ENCODE peak calls at places on chromosomes 12 and 14, in ten cellular contexts. N, R, I, L, B, F, D, U, W and E are unnamed samples. For H3K4me1 and H3K9me3, the result is how much of the 10 kb centered on the place peaks cover.

GRCh38 chr12:30692470-30692869 is 3.2 kb downstream of the IPO8 start:
- DNase-seq in N (no peak), R (peak), I (peak), L (no peak), B (no peak), F (no peak), D (no peak), U (no peak), W (no peak), E (no peak)

GRCh38 chr12:57864382-57864781 is 17.9 kb upstream of the CTDSP2 start:
- DNase-seq in N (no peak), R (no peak), I (no peak), L (no peak), B (no peak), F (no peak), D (no peak), U (no peak), W (no peak), E (no peak)

GRCh38 chr14:89307409-89307808 is 109.6 kb downstream of the FOXN3 start:
- DNase-seq in N (no peak), R (no peak), I (no peak), L (no peak), B (no peak), F (no peak), D (peak), U (no peak), W (no peak), E (no peak)

GRCh38 chr14:93009471-93010117 is 86.6 kb downstream of the CHGA start:
- DNase-seq in N (peak), R (no peak), I (no peak), L (no peak), B (no peak), F (no peak), D (no peak), U (no peak), W (no peak), E (no peak)

GRCh38 chr12:6703631-6704030 is 3.0 kb upstream of the PIANP start:
- DNase-seq in N (no peak), R (no peak), I (no peak), L (no peak), B (no peak), F (no peak), D (peak), U (no peak), W (no peak), E (no peak)

GRCh38 chr12:6635856-6636521 is at the start of gene LPAR5:
- DNase-seq in N (peak), R (no peak), I (peak), L (no peak), B (no peak), F (peak), D (peak), U (peak), W (peak), E (peak)

GRCh38 chr14:94117856-94118255 is 7.3 kb downstream of the IFI27 start:
- DNase-seq in N (no peak), R (no peak), I (no peak), L (no peak), B (peak), F (no peak), D (no peak), U (no peak), W (peak), E (no peak)

GRCh38 chr14:35766700-35767082 is 42.4 kb downstream of the RALGAPA1 start:
- DNase-seq in N (no peak), R (no peak), I (no peak), L (no peak), B (no peak), F (peak), D (no peak), U (no peak), W (no peak), E (no peak)

GRCh38 chr12:7130791-7131501 is 775 bp downstream of the CLSTN3 start:
- DNase-seq in N (no peak), R (peak), I (peak), L (no peak), B (peak), F (peak), D (peak), U (no peak), W (peak), E (peak)

GRCh38 chr12:110661337-110661972 is 27.5 kb downstream of the HVCN1 start:
- DNase-seq in N (peak), R (no peak), I (no peak), L (no peak), B (no peak), F (peak), D (peak), U (no peak), W (peak), E (peak)

GRCh38 chr12:100348657-100349454 is 8.0 kb upstream of the SLC17A8 start:
- DNase-seq in N (no peak), R (peak), I (peak), L (no peak), B (no peak), F (no peak), D (peak), U (peak), W (no peak), E (no peak)

GRCh38 chr14:104096751-104097700 is 11.5 kb downstream of the ASPG start:
- DNase-seq in N (no peak), R (no peak), I (peak), L (no peak), B (no peak), F (no peak), D (peak), U (no peak), W (no peak), E (peak)

GRCh38 chr12:56518570-56518969 is 3.0 kb upstream of the RBMS2 start:
- DNase-seq in N (no peak), R (peak), I (peak), L (no peak), B (no peak), F (no peak), D (no peak), U (peak), W (no peak), E (no peak)

GRCh38 chr14:23550827-23551265 is 719 bp downstream of the ZFHX2 start:
- DNase-seq in N (no peak), R (peak), I (no peak), L (no peak), B (no peak), F (no peak), D (no peak), U (no peak), W (no peak), E (peak)

GRCh38 chr12:120115692-120116442 is 686 bp downstream of the RAB35 start:
- DNase-seq in N (no peak), R (peak), I (peak), L (no peak), B (peak), F (no peak), D (peak), U (peak), W (no peak), E (peak)

GRCh38 chr12:26090853-26091510 is 33.9 kb downstream of the BHLHE41 start:
- DNase-seq in N (no peak), R (no peak), I (peak), L (no peak), B (no peak), F (no peak), D (no peak), U (peak), W (no peak), E (no peak)

GRCh38 chr14:23494223-23494622 is 24.7 kb downstream of the NGDN start:
- DNase-seq in N (no peak), R (peak), I (no peak), L (peak), B (no peak), F (no peak), D (no peak), U (no peak), W (no peak), E (no peak)

GRCh38 chr12:52358575-52359350 is 8.5 kb downstream of the KRT85 start:
- DNase-seq in N (no peak), R (no peak), I (peak), L (no peak), B (no peak), F (peak), D (peak), U (no peak), W (no peak), E (no peak)

GRCh38 chr14:75141967-75142366 is 15.1 kb upstream of the NEK9 start:
- DNase-seq in N (no peak), R (peak), I (peak), L (no peak), B (no peak), F (peak), D (peak), U (peak), W (no peak), E (no peak)

GRCh38 chr12:25550186-25550585 is 2.9 kb downstream of the LMNTD1 start:
- DNase-seq in N (no peak), R (no peak), I (no peak), L (no peak), B (no peak), F (no peak), D (no peak), U (peak), W (no peak), E (no peak)

GRCh38 chr14:99077076-99077843 is 194.7 kb downstream of the BCL11B start:
- DNase-seq in N (no peak), R (no peak), I (no peak), L (no peak), B (no peak), F (no peak), D (no peak), U (peak), W (no peak), E (no peak)

GRCh38 chr12:212799-213526 is 994 bp downstream of the SLC6A12 start:
- DNase-seq in N (no peak), R (peak), I (no peak), L (no peak), B (peak), F (no peak), D (no peak), U (no peak), W (peak), E (no peak)

GRCh38 chr14:75182820-75183219 is 6.4 kb upstream of the TMED10 start:
- DNase-seq in N (peak), R (peak), I (no peak), L (no peak), B (no peak), F (no peak), D (no peak), U (peak), W (no peak), E (no peak)

GRCh38 chr14:76901171-76902055 is 75.2 kb downstream of the LRRC74A start:
- DNase-seq in N (no peak), R (no peak), I (no peak), L (no peak), B (no peak), F (no peak), D (no peak), U (peak), W (no peak), E (no peak)

GRCh38 chr12:95322335-95322734 is 104.7 kb downstream of the VEZT start:
- DNase-seq in N (no peak), R (no peak), I (no peak), L (no peak), B (no peak), F (no peak), D (no peak), U (no peak), W (no peak), E (no peak)

GRCh38 chr12:74021937-74022336 is 515.7 kb upstream of the ATXN7L3B start:
- DNase-seq in N (no peak), R (peak), I (peak), L (peak), B (peak), F (no peak), D (peak), U (peak), W (peak), E (peak)

GRCh38 chr12:110002691-110003515 is 3.7 kb downstream of the ANKRD13A start:
- DNase-seq in N (no peak), R (no peak), I (peak), L (no peak), B (no peak), F (no peak), D (no peak), U (peak), W (no peak), E (no peak)

GRCh38 chr14:37369446-37369845 is 171.7 kb downstream of the MIPOL1 start:
- DNase-seq in N (no peak), R (no peak), I (no peak), L (no peak), B (no peak), F (no peak), D (no peak), U (no peak), W (no peak), E (no peak)

GRCh38 chr14:23137221-23138172 is 18.4 kb upstream of the CEBPE start:
- DNase-seq in N (no peak), R (no peak), I (no peak), L (no peak), B (no peak), F (no peak), D (no peak), U (peak), W (peak), E (no peak)

GRCh38 chr12:44015333-44015941 is 179.6 kb downstream of the TMEM117 start:
- DNase-seq in N (no peak), R (peak), I (peak), L (peak), B (no peak), F (no peak), D (peak), U (peak), W (no peak), E (no peak)

GRCh38 chr14:96567289-96567899 is 65.2 kb downstream of the PAPOLA start:
- DNase-seq in N (no peak), R (peak), I (peak), L (no peak), B (no peak), F (no peak), D (peak), U (no peak), W (no peak), E (no peak)

GRCh38 chr14:47442206-47442605 is 233.2 kb downstream of the MDGA2 start:
- DNase-seq in N (no peak), R (peak), I (peak), L (peak), B (no peak), F (no peak), D (no peak), U (peak), W (no peak), E (no peak)

GRCh38 chr12:90368081-90368480 is 586.9 kb downstream of the CCER1 start:
- DNase-seq in N (no peak), R (no peak), I (no peak), L (no peak), B (no peak), F (no peak), D (no peak), U (no peak), W (no peak), E (no peak)

DNA sequence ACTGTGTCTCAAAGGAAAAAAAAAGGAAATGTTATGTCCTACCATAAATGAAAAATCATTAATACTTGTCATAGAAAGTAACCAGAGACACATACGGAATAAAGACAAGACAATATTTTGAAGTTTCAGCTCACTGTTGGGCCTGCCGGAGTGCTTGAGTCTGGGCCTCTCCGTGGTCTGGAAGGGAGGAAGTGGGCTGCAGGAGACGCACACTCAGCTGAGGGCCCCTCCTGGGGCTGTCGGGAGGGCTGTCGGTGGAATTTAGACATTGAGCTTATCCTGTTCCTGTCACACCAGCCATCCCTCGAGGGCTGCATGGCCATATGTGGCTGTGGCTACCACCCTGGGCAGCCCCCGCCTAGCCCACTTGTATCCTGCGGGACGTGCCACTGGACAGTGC is 80.6 kb downstream of the DDX51 start:
- DNase-seq in N (no peak), R (no peak), I (no peak), L (no peak), B (no peak), F (no peak), D (no peak), U (no peak), W (no peak), E (no peak)
- H3K4me1 ChIP-seq in N (under half), R (under half), I (under half), L (under half), B (under half), F (under half), D (under half), U (under half), W (under half), E (under half)

GRCh38 chr12:124474709-124475108 is 92.7 kb downstream of the NCOR2 start:
- DNase-seq in N (no peak), R (no peak), I (no peak), L (no peak), B (no peak), F (no peak), D (no peak), U (no peak), W (no peak), E (no peak)
- H3K9me3 ChIP-seq in N (under half), R (under half), I (under half), L (under half), B (under half), F (under half), D (under half), U (under half), W (under half), E (under half)

DNA sequence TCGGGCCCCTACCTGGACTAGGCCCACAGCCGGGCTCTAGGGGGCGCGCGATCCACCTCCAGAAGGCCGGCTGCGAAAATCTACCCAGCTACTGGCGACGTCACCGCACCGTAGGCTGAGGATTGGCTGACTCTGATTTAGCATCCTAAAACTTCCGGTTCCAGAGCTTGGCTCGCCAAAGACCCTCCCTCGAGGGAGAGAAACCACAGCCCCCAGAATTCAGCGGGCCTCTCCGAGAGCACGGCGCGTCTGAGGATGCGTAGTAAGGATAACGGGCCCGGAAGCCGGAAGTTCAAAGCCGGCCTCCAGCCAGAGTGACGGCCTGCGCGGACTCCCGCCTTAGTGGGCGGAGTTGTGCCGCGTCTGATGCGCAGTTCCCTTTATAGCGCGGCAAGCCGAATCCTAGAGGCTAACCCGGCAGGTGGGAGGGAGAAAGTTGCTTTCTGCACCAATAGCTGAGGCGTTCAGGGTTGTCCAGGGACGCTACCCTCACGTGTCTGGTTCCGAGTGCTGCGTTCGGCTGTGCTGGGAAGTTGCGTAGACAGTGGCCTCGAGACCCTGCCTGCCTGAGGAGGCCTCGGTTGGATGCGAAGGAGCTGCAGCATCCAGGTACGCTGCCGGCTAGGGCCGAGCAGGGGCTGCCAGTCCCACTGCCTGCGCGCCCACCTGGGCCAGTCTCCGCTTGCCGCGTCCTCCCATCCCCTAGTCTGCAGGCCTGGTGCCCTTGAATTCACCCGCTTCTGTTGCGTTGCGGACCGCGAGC is at the start of gene COX14:
- DNase-seq in N (peak), R (peak), I (peak), L (peak), B (peak), F (peak), D (peak), U (peak), W (peak), E (peak)
- H3K4me1 ChIP-seq in N (half or more), R (under half), I (under half), L (under half), B (under half), F (under half), D (under half), U (under half), W (under half), E (half or more)

GRCh38 chr12:34406228-34406995 is 384.1 kb downstream of the ALG10 start:
- DNase-seq in N (peak), R (no peak), I (no peak), L (no peak), B (peak), F (no peak), D (no peak), U (no peak), W (peak), E (peak)

GRCh38 chr12:34407813-34408212 is 385.5 kb downstream of the ALG10 start:
- DNase-seq in N (no peak), R (no peak), I (no peak), L (no peak), B (no peak), F (no peak), D (no peak), U (no peak), W (no peak), E (no peak)

GRCh38 chr12:34405286-34406227 is 383.3 kb downstream of the ALG10 start:
- DNase-seq in N (peak), R (no peak), I (no peak), L (no peak), B (peak), F (peak), D (no peak), U (no peak), W (no peak), E (peak)

GRCh38 chr12:34404377-34405285 is 382.3 kb downstream of the ALG10 start:
- DNase-seq in N (peak), R (no peak), I (no peak), L (no peak), B (peak), F (peak), D (no peak), U (no peak), W (peak), E (peak)

GRCh38 chr12:34406996-34407300 is 384.7 kb downstream of the ALG10 start:
- DNase-seq in N (no peak), R (no peak), I (no peak), L (no peak), B (peak), F (no peak), D (no peak), U (no peak), W (no peak), E (peak)
- H3K9me3 ChIP-seq in N (under half), R (under half), I (under half), L (under half), B (under half), F (under half), D (under half), U (under half), W (half or more), E (half or more)

GRCh38 chr12:54376596-54377468 is 7.7 kb downstream of the ZNF385A start:
- DNase-seq in N (peak), R (peak), I (no peak), L (no peak), B (peak), F (no peak), D (no peak), U (no peak), W (no peak), E (no peak)
- H3K4me1 ChIP-seq in N (under half), R (under half), I (under half), L (under half), B (under half), F (under half), D (under half), U (under half), W (under half), E (under half)

DNA sequence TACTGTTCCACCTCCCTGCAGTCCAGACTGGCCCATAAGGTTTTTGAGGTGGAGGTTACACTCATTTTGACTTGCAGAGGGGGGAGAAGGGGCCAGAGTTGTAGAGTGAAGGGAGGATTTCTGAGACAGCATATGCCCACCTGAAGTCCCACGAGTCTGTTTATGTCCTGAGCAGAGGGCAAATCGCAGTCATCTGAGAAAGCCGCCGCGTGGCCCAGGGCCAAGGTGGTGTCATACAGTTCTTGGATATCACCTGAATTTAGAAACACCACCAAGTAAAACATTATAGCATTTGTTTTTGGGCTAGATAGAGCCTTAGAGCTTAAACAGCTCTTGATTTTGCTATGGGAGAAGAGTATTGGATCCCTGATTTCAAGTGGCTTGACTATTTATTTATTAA is 30.9 kb downstream of the TDG start:
- DNase-seq in N (no peak), R (no peak), I (no peak), L (no peak), B (no peak), F (no peak), D (no peak), U (no peak), W (no peak), E (no peak)
- H3K9me3 ChIP-seq in N (under half), R (under half), I (under half), L (under half), B (under half), F (under half), D (under half), U (under half), W (under half), E (under half)

GRCh38 chr14:105853089-105853906 is 326.9 kb downstream of the TMEM121 start:
- DNase-seq in N (peak), R (no peak), I (no peak), L (no peak), B (peak), F (peak), D (peak), U (no peak), W (no peak), E (peak)

GRCh38 chr14:105853907-105854599 is 327.7 kb downstream of the TMEM121 start:
- DNase-seq in N (peak), R (no peak), I (no peak), L (no peak), B (peak), F (peak), D (peak), U (no peak), W (no peak), E (peak)

GRCh38 chr14:105851716-105852377 is 325.5 kb downstream of the TMEM121 start:
- DNase-seq in N (peak), R (no peak), I (no peak), L (no peak), B (peak), F (no peak), D (peak), U (no peak), W (no peak), E (peak)

GRCh38 chr14:105850853-105851581 is 324.6 kb downstream of the TMEM121 start:
- DNase-seq in N (peak), R (no peak), I (no peak), L (no peak), B (peak), F (no peak), D (peak), U (no peak), W (no peak), E (no peak)

GRCh38 chr14:105852378-105853088 is 326.1 kb downstream of the TMEM121 start:
- DNase-seq in N (peak), R (no peak), I (no peak), L (no peak), B (peak), F (peak), D (peak), U (no peak), W (no peak), E (peak)
- H3K4me1 ChIP-seq in N (under half), R (under half), I (under half), L (under half), B (under half), F (under half), D (under half), U (under half), W (under half), E (under half)